ENCODE peak calls at places on chromosomes 13 and 19, in five cellular contexts. Z is NT2/D1, T is H1, P is HepG2, R is GM12878. Y is an unnamed sample.

GRCh38 chr19:46786236-46787039 is 2.0 kb downstream of the SLC1A5 start:
- DNase-seq in Z (no peak), T (peak; percentile 61), P (peak; percentile 68), R (no peak), Y (peak; percentile 41)

GRCh38 chr19:40452016-40452415 is 7.9 kb upstream of the SERTAD3 start:
- DNase-seq in Z (no peak), T (no peak), P (no peak), R (no peak), Y (no peak)

GRCh38 chr13:33249066-33249465 is 36.5 kb downstream of the STARD13 start:
- DNase-seq in Z (no peak), T (no peak), P (no peak), R (no peak), Y (no peak)

GRCh38 chr13:51125495-51126226 is 14.6 kb upstream of the C13orf42 start:
- DNase-seq in Z (peak; percentile 58), T (peak; percentile 77), P (peak; percentile 63), R (peak; percentile 16), Y (peak; percentile 79)

GRCh38 chr19:5171711-5172110 is 168.9 kb downstream of the PTPRS start:
- DNase-seq in Z (no peak), T (no peak), P (peak; percentile 17), R (no peak), Y (no peak)

GRCh38 chr13:91242652-91243051 is 104.8 kb upstream of the MIR17HG start:
- DNase-seq in Z (no peak), T (no peak), P (no peak), R (no peak), Y (no peak)

GRCh38 chr13:100541882-100542545 is 46.6 kb downstream of the GGACT start:
- DNase-seq in Z (no peak), T (peak; percentile 37), P (no peak), R (no peak), Y (no peak)

GRCh38 chr19:40513345-40513678 is 46.5 kb downstream of the SPTBN4 start:
- DNase-seq in Z (no peak), T (no peak), P (no peak), R (no peak), Y (no peak)

GRCh38 chr13:59038824-59039223 is 1124.9 kb downstream of the DIAPH3 start:
- DNase-seq in Z (no peak), T (no peak), P (no peak), R (no peak), Y (no peak)

GRCh38 chr19:49210108-49210900 is 52.7 kb downstream of the TRPM4 start:
- DNase-seq in Z (peak; percentile 86), T (peak; percentile 91), P (no peak), R (no peak), Y (peak; percentile 55)

GRCh38 chr19:10327793-10328192 is 5.5 kb downstream of the RAVER1 start:
- DNase-seq in Z (no peak), T (no peak), P (no peak), R (no peak), Y (no peak)

GRCh38 chr19:43719918-43720317 is 4.0 kb downstream of the IRGC start:
- DNase-seq in Z (no peak), T (no peak), P (no peak), R (no peak), Y (no peak)

GRCh38 chr13:91017669-91018053 is 329.8 kb upstream of the MIR17HG start:
- DNase-seq in Z (no peak), T (peak; percentile 49), P (no peak), R (no peak), Y (no peak)

GRCh38 chr19:46748325-46749109 is 2.3 kb upstream of the STRN4 start:
- DNase-seq in Z (no peak), T (peak; percentile 94), P (peak; percentile 54), R (no peak), Y (peak; percentile 64)

GRCh38 chr13:95644611-95645052 is at the start of gene DZIP1:
- DNase-seq in Z (peak; percentile 92), T (no peak), P (peak; percentile 75), R (no peak), Y (peak; percentile 84)

GRCh38 chr13:30711375-30711774 is 24.0 kb upstream of the ALOX5AP start:
- DNase-seq in Z (no peak), T (no peak), P (no peak), R (no peak), Y (no peak)

GRCh38 chr13:99002191-99002710 is 24.4 kb upstream of the DOCK9 start:
- DNase-seq in Z (no peak), T (no peak), P (no peak), R (no peak), Y (no peak)

GRCh38 chr13:100434010-100434763 is 154.4 kb downstream of the GGACT start:
- DNase-seq in Z (no peak), T (no peak), P (peak; percentile 20), R (peak; percentile 44), Y (no peak)

GRCh38 chr13:44474122-44474910 is 100.7 kb downstream of the SERP2 start:
- DNase-seq in Z (no peak), T (no peak), P (peak; percentile 3), R (no peak), Y (peak; percentile 10)

GRCh38 chr19:50510121-50510670 is 795 bp downstream of the JOSD2 start:
- DNase-seq in Z (no peak), T (no peak), P (no peak), R (no peak), Y (no peak)

GRCh38 chr19:6736917-6737283 is 480 bp downstream of the GPR108 start:
- DNase-seq in Z (no peak), T (no peak), P (no peak), R (no peak), Y (no peak)

GRCh38 chr19:33216198-33216830 is 9.3 kb downstream of the SLC7A10 start:
- DNase-seq in Z (no peak), T (no peak), P (no peak), R (no peak), Y (no peak)

GRCh38 chr19:2922987-2923386 is 21.8 kb downstream of the ZNF77 start:
- DNase-seq in Z (no peak), T (no peak), P (peak; percentile 52), R (no peak), Y (no peak)

GRCh38 chr19:5693195-5694166 is 3.4 kb downstream of the RPL36 start:
- DNase-seq in Z (no peak), T (no peak), P (no peak), R (no peak), Y (no peak)

DNA sequence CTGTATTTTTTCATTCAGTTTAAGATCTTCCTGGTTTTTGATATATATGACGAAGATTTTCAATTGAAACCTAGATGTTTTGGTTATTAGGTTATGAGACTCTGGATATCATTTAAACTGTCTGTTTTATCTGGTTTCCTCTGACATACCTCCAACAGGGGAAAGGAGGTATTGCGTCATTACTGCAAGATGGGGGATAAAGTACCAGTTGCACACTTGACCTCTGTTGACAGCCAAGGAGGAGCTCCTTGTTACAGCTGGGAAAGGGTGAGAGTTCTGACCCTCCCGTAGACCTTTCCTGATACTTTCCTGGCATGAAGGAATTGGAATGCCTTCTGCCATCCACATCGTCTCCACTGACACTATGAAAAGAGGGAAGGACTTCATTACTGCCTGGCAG is 82.0 kb upstream of the SHISA2 start:
- DNase-seq in Z (peak; percentile 1), T (no peak), P (no peak), R (no peak), Y (no peak)
- TF ChIP-seq SUZ12 in Z (no peak), T (no peak), P (no peak), R (no peak), Y (no peak)

GRCh38 chr19:1602091-1602707 is 3.1 kb downstream of the UQCR11 start:
- DNase-seq in Z (no peak), T (no peak), P (no peak), R (no peak), Y (no peak)

GRCh38 chr19:1598777-1599459 is 6.3 kb upstream of the MBD3 start:
- DNase-seq in Z (no peak), T (no peak), P (no peak), R (no peak), Y (no peak)

GRCh38 chr19:1601613-1602064 is 3.6 kb downstream of the UQCR11 start:
- DNase-seq in Z (no peak), T (no peak), P (no peak), R (no peak), Y (no peak)

DNA sequence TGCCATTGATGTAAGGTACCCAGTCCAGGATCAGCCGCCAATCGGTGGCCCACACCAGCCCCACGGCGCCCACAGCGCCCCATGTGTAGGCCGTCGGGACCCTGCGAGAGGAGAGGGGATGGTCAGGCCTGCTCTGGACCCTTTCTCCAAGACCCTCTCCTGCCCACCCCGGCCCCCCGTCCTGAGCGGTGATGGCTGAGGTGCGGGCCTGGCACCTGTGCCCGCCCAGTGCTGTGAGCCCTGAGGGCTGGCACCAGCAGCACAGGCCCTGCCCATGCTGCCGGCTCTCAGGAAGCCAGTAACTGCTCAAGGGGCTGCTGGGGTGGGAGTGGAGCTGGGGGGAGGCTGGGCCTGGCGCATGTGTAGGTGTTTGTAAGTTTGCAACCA is 5.8 kb downstream of the UQCR11 start:
- DNase-seq in Z (no peak), T (no peak), P (no peak), R (no peak), Y (no peak)
- TF ChIP-seq SUZ12 in Z (no peak), T (no peak), P (no peak), R (no peak), Y (no peak)

DNA sequence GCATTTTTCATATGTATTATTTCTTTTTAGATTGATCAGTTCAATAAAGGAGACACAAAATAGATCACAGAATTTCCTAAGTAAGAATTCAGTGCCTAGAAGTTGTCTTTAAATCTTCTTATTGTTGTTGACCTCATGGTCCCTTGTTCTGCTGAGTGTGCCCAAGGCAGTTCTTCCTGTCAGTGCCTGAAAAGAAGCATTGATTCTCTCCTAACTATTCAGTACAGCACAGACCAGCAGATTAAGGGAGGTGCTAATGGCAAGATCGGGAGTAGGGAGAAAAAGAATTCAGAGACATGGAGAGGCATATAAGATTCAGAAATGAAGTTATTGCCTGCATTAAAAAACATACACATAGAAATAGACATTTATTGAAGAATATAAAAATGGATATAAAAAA is 180.5 kb upstream of the PCDH9 start:
- DNase-seq in Z (no peak), T (no peak), P (no peak), R (no peak), Y (no peak)
- TF ChIP-seq SUZ12 in Z (no peak), T (no peak), P (no peak), R (no peak), Y (no peak)

DNA sequence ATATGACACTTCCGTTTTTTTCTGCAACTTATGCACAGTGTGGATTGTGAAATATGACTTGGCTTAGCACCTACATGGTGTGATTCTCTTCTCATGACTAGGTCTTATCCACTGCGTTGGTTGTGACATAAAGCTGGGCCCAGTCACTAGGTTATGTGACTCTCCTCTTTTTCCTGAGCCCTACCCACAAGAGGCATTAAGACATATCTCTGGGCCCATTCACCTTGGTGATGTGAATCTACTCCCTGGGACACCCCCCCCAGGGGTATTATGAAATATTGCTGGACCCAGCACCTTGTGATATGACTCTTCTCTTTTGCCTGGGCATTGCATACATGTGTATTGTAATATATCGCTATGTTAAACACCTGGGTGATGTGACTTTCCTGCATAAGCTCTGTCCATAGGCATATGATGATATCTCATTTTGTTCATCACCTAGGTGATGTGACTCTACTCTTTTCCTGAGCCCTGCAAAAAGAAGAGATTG is 85.8 kb upstream of the ZNF43 start:
- DNase-seq in Z (no peak), T (no peak), P (no peak), R (no peak), Y (no peak)
- TF ChIP-seq SUZ12 in Z (no peak), T (no peak), P (no peak), R (no peak), Y (no peak)

GRCh38 chr19:21422244-21422643 is 25.3 kb downstream of the ZNF493 start:
- DNase-seq in Z (no peak), T (no peak), P (no peak), R (no peak), Y (no peak)
- TF ChIP-seq SUZ12 in Z (no peak), T (no peak), P (no peak), R (no peak), Y (no peak)